ENCODE peak calls at places on chromosomes 3 and 15, in four cellular contexts. K is effector CD4-positive, alpha-beta T cell; Y is mucosa of gallbladder; O is C1 segment of cervical spinal cord. V is an unnamed sample.

GRCh38 chr3:171834461-171834801 is 8.7 kb upstream of the TMEM212 start:
- DNase-seq in Y (no peak), O (no peak), K (no peak), V (no peak)

GRCh38 chr15:43939070-43939469 is 112.3 kb downstream of the WDR76 start:
- DNase-seq in Y (no peak), K (no peak), O (no peak), V (peak)

GRCh38 chr3:71376499-71376898 is 207.0 kb downstream of the FOXP1 start:
- DNase-seq in K (no peak), O (no peak), Y (no peak), V (no peak)

GRCh38 chr3:16515885-16516420 is 2.5 kb upstream of the RFTN1 start:
- DNase-seq in K (no peak), Y (no peak), O (no peak), V (peak)

GRCh38 chr3:55765398-55765797 is 278.3 kb upstream of the WNT5A start:
- DNase-seq in Y (no peak), K (no peak), O (no peak), V (no peak)

GRCh38 chr15:42157981-42158765 is 1.7 kb upstream of the PLA2G4F start:
- DNase-seq in Y (no peak), O (no peak), K (no peak), V (no peak)

GRCh38 chr3:67875338-67875737 is 220.9 kb upstream of the SUCLG2 start:
- DNase-seq in Y (no peak), K (no peak), O (no peak), V (no peak)

GRCh38 chr3:71725279-71725991 is at the start of gene EIF4E3:
- DNase-seq in K (peak), O (no peak), Y (no peak), V (peak)

GRCh38 chr15:99335508-99335907 is 84.2 kb downstream of the LRRC28 start:
- DNase-seq in K (no peak), O (no peak), Y (no peak), V (no peak)

GRCh38 chr3:124272611-124273151 is 280.8 kb upstream of the ROPN1 start:
- DNase-seq in O (no peak), Y (no peak), K (no peak), V (no peak)

GRCh38 chr3:185420762-185421161 is 57.8 kb downstream of the MAP3K13 start:
- DNase-seq in K (no peak), Y (peak), O (no peak), V (no peak)

GRCh38 chr15:57973534-57973933 is 92.0 kb downstream of the ALDH1A2 start:
- DNase-seq in O (no peak), Y (no peak), K (no peak), V (no peak)

GRCh38 chr3:147661916-147662315 is 252.8 kb downstream of the ZIC1 start:
- DNase-seq in O (no peak), K (no peak), Y (no peak), V (no peak)

GRCh38 chr3:170734043-170734736 is 135.8 kb downstream of the RPL22L1 start:
- DNase-seq in O (no peak), K (no peak), Y (no peak), V (no peak)

GRCh38 chr3:64207289-64208086 is 17.8 kb downstream of the PRICKLE2 start:
- DNase-seq in K (no peak), O (no peak), Y (no peak), V (peak)

GRCh38 chr15:61195116-61196002 is 33.7 kb downstream of the RORA start:
- DNase-seq in Y (no peak), O (no peak), K (no peak), V (peak)

GRCh38 chr3:132730891-132731580 is 8.8 kb upstream of the NPHP3 start:
- DNase-seq in Y (no peak), K (no peak), O (no peak), V (peak)

GRCh38 chr3:98814799-98815450 is 51.8 kb downstream of the ST3GAL6 start:
- DNase-seq in K (no peak), O (no peak), Y (no peak), V (no peak)

GRCh38 chr3:128709506-128710210 is 16.3 kb upstream of the RAB7A start:
- DNase-seq in O (no peak), Y (peak), K (no peak), V (no peak)

GRCh38 chr3:14431928-14432834 is 29.8 kb downstream of the SLC6A6 start:
- DNase-seq in O (peak), Y (peak), K (peak), V (peak)

GRCh38 chr3:128167973-128168674 is 14.8 kb downstream of the EEFSEC start:
- DNase-seq in O (no peak), K (no peak), Y (no peak), V (peak)

GRCh38 chr3:104990758-104991157 is 376.0 kb upstream of the ALCAM start:
- DNase-seq in K (no peak), O (no peak), Y (no peak), V (no peak)

GRCh38 chr15:90809536-90809935 is 58.9 kb upstream of the FURIN start:
- DNase-seq in Y (no peak), O (no peak), K (no peak), V (no peak)

GRCh38 chr15:34501131-34501530 is 63.5 kb upstream of the GOLGA8A start:
- DNase-seq in O (no peak), Y (no peak), K (no peak), V (no peak)

GRCh38 chr3:89107461-89108035 is at the start of gene EPHA3:
- DNase-seq in Y (peak), O (peak), K (no peak), V (peak)

GRCh38 chr3:61043156-61043555 is 208.1 kb downstream of the FHIT start:
- DNase-seq in O (no peak), Y (no peak), K (no peak), V (no peak)

GRCh38 chr15:75098371-75098770 is 75.0 kb downstream of the PPCDC start:
- DNase-seq in Y (no peak), O (no peak), K (no peak), V (no peak)

GRCh38 chr3:78506581-78507195 is 1261.1 kb downstream of the ROBO1 start:
- DNase-seq in O (no peak), Y (no peak), K (no peak), V (peak)

GRCh38 chr3:146539315-146539714 is 5.1 kb downstream of the PLSCR1 start:
- DNase-seq in O (no peak), Y (no peak), K (no peak), V (no peak)

GRCh38 chr15:43912991-43913927 is 86.5 kb downstream of the WDR76 start:
- DNase-seq in O (no peak), Y (no peak), K (no peak), V (peak)

GRCh38 chr15:98123834-98124233 is 163.3 kb downstream of the ARRDC4 start:
- DNase-seq in O (no peak), Y (no peak), K (no peak), V (no peak)

GRCh38 chr15:80455051-80455648 is 51.0 kb downstream of the ARNT2 start:
- DNase-seq in Y (no peak), O (no peak), K (no peak), V (no peak)

GRCh38 chr3:123341871-123342630 is 106.8 kb downstream of the ADCY5 start:
- DNase-seq in Y (no peak), K (no peak), O (no peak), V (no peak)

GRCh38 chr15:43516801-43517353 is 531 bp upstream of the MAP1A start:
- DNase-seq in O (no peak), K (no peak), Y (no peak), V (peak)